ENCODE peak calls at places on chromosomes 4 and X, in eight cellular contexts. One of them, this sample, is unnamed.

GRCh38 chr4:177108708-177109107 is 201.0 kb upstream of the NEIL3 start:
- DNase-seq in substantia nigra: no peak
- DNase-seq in tibial nerve: no peak
- DNase-seq in lung: no peak
- DNase-seq in vagina: no peak
- DNase-seq in thoracic aorta: no peak
- DNase-seq in esophagus muscularis mucosa: no peak
- DNase-seq in mesendoderm: peak
- DNase-seq in this sample: no peak

GRCh38 chrX:108701633-108702032 is 34.7 kb downstream of the IRS4 start:
- DNase-seq in substantia nigra: no peak
- DNase-seq in tibial nerve: no peak
- DNase-seq in lung: no peak
- DNase-seq in vagina: no peak
- DNase-seq in thoracic aorta: no peak
- DNase-seq in esophagus muscularis mucosa: no peak
- DNase-seq in mesendoderm: no peak
- DNase-seq in this sample: no peak

GRCh38 chrX:39377171-39377570 is 575.9 kb downstream of the MID1IP1 start:
- DNase-seq in substantia nigra: no peak
- DNase-seq in tibial nerve: no peak
- DNase-seq in lung: no peak
- DNase-seq in vagina: no peak
- DNase-seq in thoracic aorta: no peak
- DNase-seq in esophagus muscularis mucosa: no peak
- DNase-seq in mesendoderm: no peak
- DNase-seq in this sample: no peak

GRCh38 chr4:147829401-147830101 is 97.7 kb downstream of the ARHGAP10 start:
- DNase-seq in substantia nigra: no peak
- DNase-seq in tibial nerve: peak
- DNase-seq in lung: no peak
- DNase-seq in vagina: no peak
- DNase-seq in thoracic aorta: no peak
- DNase-seq in esophagus muscularis mucosa: no peak
- DNase-seq in mesendoderm: no peak
- DNase-seq in this sample: peak

GRCh38 chr4:145820407-145820806 is 118.2 kb downstream of the ZNF827 start:
- DNase-seq in substantia nigra: no peak
- DNase-seq in tibial nerve: no peak
- DNase-seq in lung: no peak
- DNase-seq in vagina: no peak
- DNase-seq in thoracic aorta: no peak
- DNase-seq in esophagus muscularis mucosa: no peak
- DNase-seq in mesendoderm: no peak
- DNase-seq in this sample: no peak

GRCh38 chr4:54709281-54709854 is 51.6 kb downstream of the KIT start:
- DNase-seq in substantia nigra: no peak
- DNase-seq in tibial nerve: no peak
- DNase-seq in lung: no peak
- DNase-seq in vagina: no peak
- DNase-seq in thoracic aorta: no peak
- DNase-seq in esophagus muscularis mucosa: no peak
- DNase-seq in mesendoderm: no peak
- DNase-seq in this sample: no peak

GRCh38 chr4:145041378-145041777 is 56.6 kb downstream of the ANAPC10 start:
- DNase-seq in substantia nigra: peak
- DNase-seq in tibial nerve: peak
- DNase-seq in lung: no peak
- DNase-seq in vagina: no peak
- DNase-seq in thoracic aorta: no peak
- DNase-seq in esophagus muscularis mucosa: no peak
- DNase-seq in mesendoderm: no peak
- DNase-seq in this sample: no peak

GRCh38 chrX:150365953-150366911 is 3.1 kb downstream of the MAMLD1 start:
- DNase-seq in substantia nigra: peak
- DNase-seq in tibial nerve: peak
- DNase-seq in lung: peak
- DNase-seq in vagina: peak
- DNase-seq in thoracic aorta: no peak
- DNase-seq in esophagus muscularis mucosa: no peak
- DNase-seq in mesendoderm: peak
- DNase-seq in this sample: peak

GRCh38 chr4:17058506-17058905 is 160.1 kb upstream of the LDB2 start:
- DNase-seq in substantia nigra: no peak
- DNase-seq in tibial nerve: peak
- DNase-seq in lung: no peak
- DNase-seq in vagina: no peak
- DNase-seq in thoracic aorta: no peak
- DNase-seq in esophagus muscularis mucosa: peak
- DNase-seq in mesendoderm: no peak
- DNase-seq in this sample: peak

GRCh38 chr4:177182156-177182555 is 127.5 kb upstream of the NEIL3 start:
- DNase-seq in substantia nigra: no peak
- DNase-seq in tibial nerve: no peak
- DNase-seq in lung: no peak
- DNase-seq in vagina: no peak
- DNase-seq in thoracic aorta: no peak
- DNase-seq in esophagus muscularis mucosa: no peak
- DNase-seq in mesendoderm: peak
- DNase-seq in this sample: no peak

GRCh38 chr4:4776335-4776734 is 83.1 kb upstream of the MSX1 start:
- DNase-seq in substantia nigra: no peak
- DNase-seq in tibial nerve: no peak
- DNase-seq in lung: no peak
- DNase-seq in vagina: no peak
- DNase-seq in thoracic aorta: no peak
- DNase-seq in esophagus muscularis mucosa: no peak
- DNase-seq in mesendoderm: no peak
- DNase-seq in this sample: no peak

GRCh38 chr4:6769138-6769983 is 13.2 kb upstream of the KIAA0232 start:
- DNase-seq in substantia nigra: no peak
- DNase-seq in tibial nerve: no peak
- DNase-seq in lung: no peak
- DNase-seq in vagina: no peak
- DNase-seq in thoracic aorta: no peak
- DNase-seq in esophagus muscularis mucosa: no peak
- DNase-seq in mesendoderm: no peak
- DNase-seq in this sample: no peak

DNA sequence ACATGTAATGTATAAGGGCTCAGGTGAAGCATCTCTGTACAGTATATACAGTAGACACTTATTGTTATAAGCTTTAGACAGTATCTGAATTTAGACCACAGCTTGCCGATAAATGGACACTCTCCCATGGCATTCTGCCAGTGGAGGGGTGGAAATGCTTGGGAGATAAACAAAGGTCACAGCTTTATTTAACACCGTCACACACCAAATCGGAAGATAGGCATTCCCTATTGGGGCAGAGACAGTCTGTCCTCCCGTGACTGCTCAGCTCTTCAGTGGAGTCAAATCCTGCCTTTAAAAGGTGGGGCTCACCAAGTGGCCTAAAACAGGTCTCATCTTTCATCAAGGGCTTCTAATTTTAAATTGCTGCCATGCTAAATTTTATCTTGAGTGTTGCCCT is 178.8 kb downstream of the CAMK2D start:
- DNase-seq in substantia nigra: no peak
- DNase-seq in tibial nerve: no peak
- DNase-seq in lung: no peak
- DNase-seq in vagina: no peak
- DNase-seq in thoracic aorta: no peak
- DNase-seq in esophagus muscularis mucosa: no peak
- DNase-seq in mesendoderm: no peak
- DNase-seq in this sample: peak
- H3K27ac ChIP-seq in substantia nigra: no peak
- H3K27ac ChIP-seq in tibial nerve: no peak
- H3K27ac ChIP-seq in lung: no peak
- H3K27ac ChIP-seq in vagina: no peak
- H3K27ac ChIP-seq in thoracic aorta: peak
- H3K27ac ChIP-seq in esophagus muscularis mucosa: no peak
- H3K27ac ChIP-seq in mesendoderm: no peak
- H3K27ac ChIP-seq in this sample: peak

GRCh38 chrX:23667239-23668177 is at the start of gene PRDX4:
- DNase-seq in substantia nigra: peak
- DNase-seq in tibial nerve: peak
- DNase-seq in lung: peak
- DNase-seq in vagina: no peak
- DNase-seq in thoracic aorta: peak
- DNase-seq in esophagus muscularis mucosa: peak
- DNase-seq in mesendoderm: peak
- DNase-seq in this sample: peak
- H3K27ac ChIP-seq in substantia nigra: peak
- H3K27ac ChIP-seq in tibial nerve: peak
- H3K27ac ChIP-seq in lung: peak
- H3K27ac ChIP-seq in vagina: peak
- H3K27ac ChIP-seq in thoracic aorta: peak
- H3K27ac ChIP-seq in esophagus muscularis mucosa: peak
- H3K27ac ChIP-seq in mesendoderm: peak
- H3K27ac ChIP-seq in this sample: peak

DNA sequence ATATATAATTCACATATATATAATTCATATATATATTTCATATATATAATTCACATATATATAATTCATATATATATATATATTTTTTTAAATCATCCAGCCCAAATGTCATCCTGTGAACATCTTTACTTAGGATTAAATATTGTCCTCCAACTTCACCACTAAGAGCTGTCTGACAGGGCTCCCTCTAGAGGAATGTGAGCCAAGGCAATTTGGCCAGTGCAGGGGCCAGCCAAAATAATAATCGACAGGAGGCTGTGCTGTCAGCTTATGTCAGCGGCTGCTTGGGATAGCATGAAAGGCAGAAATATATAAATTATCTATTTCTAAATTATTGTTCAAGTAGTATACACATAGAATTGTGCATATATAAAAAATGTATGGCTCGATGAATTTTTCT is 29.5 kb downstream of the EGFL6 start:
- DNase-seq in substantia nigra: no peak
- DNase-seq in tibial nerve: no peak
- DNase-seq in lung: no peak
- DNase-seq in vagina: no peak
- DNase-seq in thoracic aorta: no peak
- DNase-seq in esophagus muscularis mucosa: no peak
- DNase-seq in mesendoderm: peak
- DNase-seq in this sample: no peak
- H3K27ac ChIP-seq in substantia nigra: no peak
- H3K27ac ChIP-seq in tibial nerve: no peak
- H3K27ac ChIP-seq in lung: no peak
- H3K27ac ChIP-seq in vagina: no peak
- H3K27ac ChIP-seq in thoracic aorta: no peak
- H3K27ac ChIP-seq in esophagus muscularis mucosa: no peak
- H3K27ac ChIP-seq in mesendoderm: no peak
- H3K27ac ChIP-seq in this sample: peak

DNA sequence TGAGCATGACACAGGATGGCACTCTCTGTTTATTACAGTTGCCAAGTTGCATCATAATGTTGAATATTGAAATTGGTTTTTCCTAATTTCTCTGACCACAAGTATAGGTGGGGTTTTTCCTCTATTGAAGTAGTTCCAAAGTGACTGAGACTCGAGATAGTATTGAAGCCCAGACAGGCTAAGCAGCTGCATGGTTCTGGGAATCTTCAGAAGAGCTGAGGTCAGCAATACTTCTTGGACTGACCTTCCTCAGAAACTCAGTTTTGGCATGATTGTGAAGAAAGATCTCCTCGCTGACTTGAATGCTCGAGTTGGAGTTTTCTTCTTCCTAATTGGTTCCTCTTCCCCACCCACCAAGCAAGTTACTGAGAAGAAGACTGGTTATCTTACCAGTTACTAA is 91.0 kb downstream of the P2RY10 start:
- DNase-seq in substantia nigra: no peak
- DNase-seq in tibial nerve: peak
- DNase-seq in lung: no peak
- DNase-seq in vagina: no peak
- DNase-seq in thoracic aorta: no peak
- DNase-seq in esophagus muscularis mucosa: no peak
- DNase-seq in mesendoderm: no peak
- DNase-seq in this sample: no peak
- H3K27ac ChIP-seq in substantia nigra: no peak
- H3K27ac ChIP-seq in tibial nerve: no peak
- H3K27ac ChIP-seq in lung: no peak
- H3K27ac ChIP-seq in vagina: no peak
- H3K27ac ChIP-seq in thoracic aorta: no peak
- H3K27ac ChIP-seq in esophagus muscularis mucosa: no peak
- H3K27ac ChIP-seq in mesendoderm: no peak
- H3K27ac ChIP-seq in this sample: no peak

DNA sequence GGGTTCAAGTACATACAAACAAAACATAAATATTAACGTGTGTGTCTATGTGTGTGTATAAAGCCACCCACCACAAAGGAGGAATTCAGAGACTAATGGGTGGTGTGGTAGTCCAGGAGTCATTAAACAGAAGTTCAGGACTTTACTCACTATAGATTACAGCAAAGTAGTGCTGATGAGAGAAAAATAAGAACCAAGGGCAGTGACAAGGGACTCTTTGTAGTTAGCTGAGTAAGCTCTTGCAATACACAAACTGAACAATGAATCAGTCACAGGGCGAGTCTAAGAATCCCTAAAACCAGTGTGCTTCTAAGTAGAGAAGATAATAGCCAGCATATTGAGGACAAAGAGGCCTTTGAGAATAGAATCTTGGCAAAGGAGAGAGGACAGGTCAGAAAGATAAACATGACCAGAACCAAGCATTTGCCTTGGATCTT is 232.4 kb downstream of the PPP3CA start:
- DNase-seq in substantia nigra: no peak
- DNase-seq in tibial nerve: no peak
- DNase-seq in lung: no peak
- DNase-seq in vagina: no peak
- DNase-seq in thoracic aorta: no peak
- DNase-seq in esophagus muscularis mucosa: no peak
- DNase-seq in mesendoderm: peak
- DNase-seq in this sample: no peak
- H3K27ac ChIP-seq in substantia nigra: peak
- H3K27ac ChIP-seq in tibial nerve: no peak
- H3K27ac ChIP-seq in lung: no peak
- H3K27ac ChIP-seq in vagina: no peak
- H3K27ac ChIP-seq in thoracic aorta: no peak
- H3K27ac ChIP-seq in esophagus muscularis mucosa: no peak
- H3K27ac ChIP-seq in mesendoderm: peak
- H3K27ac ChIP-seq in this sample: no peak

GRCh38 chr4:675036-675804 is 878 bp downstream of the MYL5 start:
- DNase-seq in substantia nigra: no peak
- DNase-seq in tibial nerve: no peak
- DNase-seq in lung: no peak
- DNase-seq in vagina: no peak
- DNase-seq in thoracic aorta: no peak
- DNase-seq in esophagus muscularis mucosa: no peak
- DNase-seq in mesendoderm: no peak
- DNase-seq in this sample: no peak
- H3K27ac ChIP-seq in substantia nigra: peak
- H3K27ac ChIP-seq in tibial nerve: peak
- H3K27ac ChIP-seq in lung: peak
- H3K27ac ChIP-seq in vagina: peak
- H3K27ac ChIP-seq in thoracic aorta: peak
- H3K27ac ChIP-seq in esophagus muscularis mucosa: peak
- H3K27ac ChIP-seq in mesendoderm: no peak
- H3K27ac ChIP-seq in this sample: peak

GRCh38 chrX:70969635-70970481 is 39.0 kb upstream of the SLC7A3 start:
- DNase-seq in substantia nigra: no peak
- DNase-seq in tibial nerve: no peak
- DNase-seq in lung: no peak
- DNase-seq in vagina: no peak
- DNase-seq in thoracic aorta: no peak
- DNase-seq in esophagus muscularis mucosa: no peak
- DNase-seq in mesendoderm: peak
- DNase-seq in this sample: no peak
- H3K27ac ChIP-seq in substantia nigra: no peak
- H3K27ac ChIP-seq in tibial nerve: no peak
- H3K27ac ChIP-seq in lung: no peak
- H3K27ac ChIP-seq in vagina: no peak
- H3K27ac ChIP-seq in thoracic aorta: no peak
- H3K27ac ChIP-seq in esophagus muscularis mucosa: no peak
- H3K27ac ChIP-seq in mesendoderm: no peak
- H3K27ac ChIP-seq in this sample: no peak

GRCh38 chr4:76546282-76547166 is 111.5 kb downstream of the SHROOM3 start:
- DNase-seq in substantia nigra: no peak
- DNase-seq in tibial nerve: no peak
- DNase-seq in lung: no peak
- DNase-seq in vagina: no peak
- DNase-seq in thoracic aorta: peak
- DNase-seq in esophagus muscularis mucosa: no peak
- DNase-seq in mesendoderm: peak
- DNase-seq in this sample: no peak
- H3K27ac ChIP-seq in substantia nigra: no peak
- H3K27ac ChIP-seq in tibial nerve: no peak
- H3K27ac ChIP-seq in lung: peak
- H3K27ac ChIP-seq in vagina: no peak
- H3K27ac ChIP-seq in thoracic aorta: peak
- H3K27ac ChIP-seq in esophagus muscularis mucosa: peak
- H3K27ac ChIP-seq in mesendoderm: no peak
- H3K27ac ChIP-seq in this sample: no peak

This sample was measured in heart right ventricle.